ENCODE peak calls at places on chromosomes 12 and 14, in ten cellular contexts. One of them, this sample, is unnamed.

GRCh38 chr14:79896009-79896408 is 315.3 kb downstream of the DIO2 start:
- DNase-seq in tibial nerve: no peak
- DNase-seq in body of pancreas: no peak
- DNase-seq in esophagus squamous epithelium: no peak
- DNase-seq in suprapubic skin: no peak
- DNase-seq in heart left ventricle: no peak
- DNase-seq in prostate gland: no peak
- DNase-seq in sigmoid colon: no peak
- DNase-seq in testis: no peak
- DNase-seq in transverse colon: no peak
- DNase-seq in this sample: no peak

GRCh38 chr12:29980304-29980703 is 196.6 kb upstream of the TMTC1 start:
- DNase-seq in testis: no peak
- DNase-seq in tibial nerve: no peak
- DNase-seq in prostate gland: no peak
- DNase-seq in transverse colon: no peak
- DNase-seq in heart left ventricle: no peak
- DNase-seq in suprapubic skin: no peak
- DNase-seq in sigmoid colon: no peak
- DNase-seq in body of pancreas: no peak
- DNase-seq in esophagus squamous epithelium: no peak
- DNase-seq in this sample: no peak

GRCh38 chr12:49582840-49583239 is 14.9 kb upstream of the MCRS1 start:
- DNase-seq in transverse colon: no peak
- DNase-seq in heart left ventricle: peak; percentile 75
- DNase-seq in suprapubic skin: no peak
- DNase-seq in testis: peak; percentile 45
- DNase-seq in body of pancreas: no peak
- DNase-seq in sigmoid colon: no peak
- DNase-seq in prostate gland: no peak
- DNase-seq in esophagus squamous epithelium: no peak
- DNase-seq in tibial nerve: no peak
- DNase-seq in this sample: no peak

GRCh38 chr12:88876867-88877266 is 296.6 kb upstream of the KITLG start:
- DNase-seq in tibial nerve: no peak
- DNase-seq in sigmoid colon: no peak
- DNase-seq in body of pancreas: no peak
- DNase-seq in transverse colon: no peak
- DNase-seq in suprapubic skin: no peak
- DNase-seq in prostate gland: no peak
- DNase-seq in testis: no peak
- DNase-seq in esophagus squamous epithelium: no peak
- DNase-seq in heart left ventricle: no peak
- DNase-seq in this sample: no peak

GRCh38 chr14:101097109-101097793 is 193.7 kb upstream of the RTL1 start:
- DNase-seq in prostate gland: no peak
- DNase-seq in transverse colon: no peak
- DNase-seq in testis: peak; percentile 1
- DNase-seq in suprapubic skin: no peak
- DNase-seq in heart left ventricle: no peak
- DNase-seq in esophagus squamous epithelium: no peak
- DNase-seq in sigmoid colon: no peak
- DNase-seq in tibial nerve: no peak
- DNase-seq in body of pancreas: no peak
- DNase-seq in this sample: no peak

GRCh38 chr14:23021969-23022368 is 12.0 kb upstream of the C14orf93 start:
- DNase-seq in testis: no peak
- DNase-seq in prostate gland: no peak
- DNase-seq in transverse colon: no peak
- DNase-seq in tibial nerve: no peak
- DNase-seq in suprapubic skin: no peak
- DNase-seq in sigmoid colon: no peak
- DNase-seq in body of pancreas: no peak
- DNase-seq in esophagus squamous epithelium: no peak
- DNase-seq in heart left ventricle: no peak
- DNase-seq in this sample: no peak

GRCh38 chr12:113359133-113359938 is 949 bp downstream of the PLBD2 start:
- DNase-seq in transverse colon: peak; percentile 20
- DNase-seq in heart left ventricle: peak; percentile 70
- DNase-seq in esophagus squamous epithelium: no peak
- DNase-seq in suprapubic skin: peak; percentile 75
- DNase-seq in body of pancreas: peak; percentile 30
- DNase-seq in sigmoid colon: peak; percentile 80
- DNase-seq in prostate gland: peak; percentile 17
- DNase-seq in tibial nerve: peak; percentile 39
- DNase-seq in testis: peak; percentile 64
- DNase-seq in this sample: peak; percentile 81

GRCh38 chr12:89364058-89364457 is 11.8 kb upstream of the DUSP6 start:
- DNase-seq in esophagus squamous epithelium: no peak
- DNase-seq in suprapubic skin: no peak
- DNase-seq in body of pancreas: no peak
- DNase-seq in sigmoid colon: no peak
- DNase-seq in tibial nerve: no peak
- DNase-seq in testis: no peak
- DNase-seq in transverse colon: no peak
- DNase-seq in heart left ventricle: no peak
- DNase-seq in prostate gland: no peak
- DNase-seq in this sample: no peak

GRCh38 chr14:67446371-67447032 is 34.5 kb upstream of the PLEK2 start:
- DNase-seq in body of pancreas: no peak
- DNase-seq in heart left ventricle: peak; percentile 61
- DNase-seq in testis: no peak
- DNase-seq in prostate gland: peak; percentile 16
- DNase-seq in transverse colon: no peak
- DNase-seq in sigmoid colon: no peak
- DNase-seq in esophagus squamous epithelium: no peak
- DNase-seq in tibial nerve: no peak
- DNase-seq in suprapubic skin: no peak
- DNase-seq in this sample: no peak

GRCh38 chr14:71650187-71650586 is 282.0 kb upstream of the RGS6 start:
- DNase-seq in tibial nerve: no peak
- DNase-seq in sigmoid colon: no peak
- DNase-seq in heart left ventricle: no peak
- DNase-seq in body of pancreas: no peak
- DNase-seq in prostate gland: no peak
- DNase-seq in suprapubic skin: no peak
- DNase-seq in testis: no peak
- DNase-seq in transverse colon: no peak
- DNase-seq in esophagus squamous epithelium: no peak
- DNase-seq in this sample: no peak

GRCh38 chr12:10673660-10674384 is at the start of gene STYK1:
- DNase-seq in prostate gland: peak; percentile 74
- DNase-seq in esophagus squamous epithelium: no peak
- DNase-seq in transverse colon: peak; percentile 90
- DNase-seq in sigmoid colon: no peak
- DNase-seq in suprapubic skin: peak; percentile 70
- DNase-seq in heart left ventricle: peak; percentile 24
- DNase-seq in tibial nerve: peak; percentile 29
- DNase-seq in body of pancreas: peak; percentile 67
- DNase-seq in testis: peak; percentile 78
- DNase-seq in this sample: peak; percentile 55

GRCh38 chr12:1104088-1104800 is 113.2 kb downstream of the ERC1 start:
- DNase-seq in testis: no peak
- DNase-seq in heart left ventricle: no peak
- DNase-seq in esophagus squamous epithelium: no peak
- DNase-seq in suprapubic skin: no peak
- DNase-seq in sigmoid colon: no peak
- DNase-seq in body of pancreas: no peak
- DNase-seq in tibial nerve: no peak
- DNase-seq in transverse colon: no peak
- DNase-seq in prostate gland: no peak
- DNase-seq in this sample: no peak

GRCh38 chr12:95978774-95979173 is 17.4 kb downstream of the HAL start:
- DNase-seq in prostate gland: no peak
- DNase-seq in testis: no peak
- DNase-seq in suprapubic skin: no peak
- DNase-seq in esophagus squamous epithelium: no peak
- DNase-seq in body of pancreas: no peak
- DNase-seq in heart left ventricle: no peak
- DNase-seq in tibial nerve: no peak
- DNase-seq in transverse colon: no peak
- DNase-seq in sigmoid colon: no peak
- DNase-seq in this sample: no peak

GRCh38 chr12:129083121-129083520 is 229.8 kb downstream of the GLT1D1 start:
- DNase-seq in heart left ventricle: no peak
- DNase-seq in transverse colon: no peak
- DNase-seq in prostate gland: no peak
- DNase-seq in testis: no peak
- DNase-seq in tibial nerve: no peak
- DNase-seq in body of pancreas: no peak
- DNase-seq in suprapubic skin: no peak
- DNase-seq in esophagus squamous epithelium: no peak
- DNase-seq in sigmoid colon: no peak
- DNase-seq in this sample: no peak

GRCh38 chr12:84596276-84596675 is 316.3 kb downstream of the SLC6A15 start:
- DNase-seq in tibial nerve: no peak
- DNase-seq in esophagus squamous epithelium: no peak
- DNase-seq in prostate gland: no peak
- DNase-seq in heart left ventricle: no peak
- DNase-seq in transverse colon: no peak
- DNase-seq in sigmoid colon: no peak
- DNase-seq in testis: no peak
- DNase-seq in body of pancreas: no peak
- DNase-seq in suprapubic skin: no peak
- DNase-seq in this sample: no peak
- H3K27ac ChIP-seq in tibial nerve: no peak overlapping the region
- H3K27ac ChIP-seq in esophagus squamous epithelium: no peak overlapping the region
- H3K27ac ChIP-seq in prostate gland: no peak overlapping the region
- H3K27ac ChIP-seq in heart left ventricle: no peak overlapping the region
- H3K27ac ChIP-seq in transverse colon: no peak overlapping the region
- H3K27ac ChIP-seq in sigmoid colon: no peak overlapping the region
- H3K27ac ChIP-seq in testis: no peak overlapping the region
- H3K27ac ChIP-seq in body of pancreas: no peak overlapping the region
- H3K27ac ChIP-seq in suprapubic skin: no peak overlapping the region
- H3K27ac ChIP-seq in this sample: no peak overlapping the region

GRCh38 chr12:51047655-51048540 is at the start of gene LETMD1:
- DNase-seq in suprapubic skin: peak; percentile 95
- DNase-seq in transverse colon: peak; percentile 95
- DNase-seq in prostate gland: peak; percentile 96
- DNase-seq in esophagus squamous epithelium: peak; percentile 79
- DNase-seq in heart left ventricle: peak; percentile 97
- DNase-seq in tibial nerve: peak; percentile 94
- DNase-seq in sigmoid colon: peak; percentile 98
- DNase-seq in testis: peak; percentile 98
- DNase-seq in body of pancreas: peak; percentile 94
- DNase-seq in this sample: peak; percentile 98
- TF ChIP-seq POLR2A in suprapubic skin: peak; percentile 52
- TF ChIP-seq POLR2A in transverse colon: peak; percentile 93
- TF ChIP-seq POLR2A in prostate gland: peak; percentile 55
- TF ChIP-seq POLR2A in esophagus squamous epithelium: peak; percentile 75
- TF ChIP-seq POLR2A in heart left ventricle: no peak
- TF ChIP-seq POLR2A in tibial nerve: peak; percentile 71
- TF ChIP-seq POLR2A in sigmoid colon: peak; percentile 56
- TF ChIP-seq POLR2A in testis: no peak
- TF ChIP-seq POLR2A in body of pancreas: peak; percentile 89
- TF ChIP-seq POLR2A in this sample: peak; percentile 91

GRCh38 chr14:40164083-40164482 is 731.9 kb upstream of the FBXO33 start:
- DNase-seq in body of pancreas: no peak
- DNase-seq in tibial nerve: no peak
- DNase-seq in prostate gland: no peak
- DNase-seq in heart left ventricle: no peak
- DNase-seq in esophagus squamous epithelium: no peak
- DNase-seq in transverse colon: no peak
- DNase-seq in sigmoid colon: no peak
- DNase-seq in testis: no peak
- DNase-seq in suprapubic skin: no peak
- DNase-seq in this sample: no peak
- H3K4me1 ChIP-seq in body of pancreas: no peaks in the 10 kb centered on the region
- H3K4me1 ChIP-seq in tibial nerve: no peaks in the 10 kb centered on the region
- H3K4me1 ChIP-seq in prostate gland: no peaks in the 10 kb centered on the region
- H3K4me1 ChIP-seq in heart left ventricle: no peaks in the 10 kb centered on the region
- H3K4me1 ChIP-seq in esophagus squamous epithelium: no peaks in the 10 kb centered on the region
- H3K4me1 ChIP-seq in transverse colon: no peaks in the 10 kb centered on the region
- H3K4me1 ChIP-seq in sigmoid colon: no peaks in the 10 kb centered on the region
- H3K4me1 ChIP-seq in testis: no peaks in the 10 kb centered on the region
- H3K4me1 ChIP-seq in suprapubic skin: no peaks in the 10 kb centered on the region
- H3K4me1 ChIP-seq in this sample: no peaks in the 10 kb centered on the region

GRCh38 chr12:82968644-82969339 is 282.1 kb downstream of the TMTC2 start:
- DNase-seq in transverse colon: no peak
- DNase-seq in prostate gland: no peak
- DNase-seq in suprapubic skin: no peak
- DNase-seq in heart left ventricle: no peak
- DNase-seq in sigmoid colon: no peak
- DNase-seq in body of pancreas: no peak
- DNase-seq in testis: no peak
- DNase-seq in tibial nerve: no peak
- DNase-seq in esophagus squamous epithelium: no peak
- DNase-seq in this sample: no peak

GRCh38 chr12:82973601-82974000 is 286.9 kb downstream of the TMTC2 start:
- DNase-seq in sigmoid colon: no peak
- DNase-seq in testis: no peak
- DNase-seq in esophagus squamous epithelium: no peak
- DNase-seq in prostate gland: no peak
- DNase-seq in body of pancreas: no peak
- DNase-seq in heart left ventricle: no peak
- DNase-seq in tibial nerve: no peak
- DNase-seq in suprapubic skin: no peak
- DNase-seq in transverse colon: no peak
- DNase-seq in this sample: no peak

GRCh38 chr12:82970614-82971013 is 283.9 kb downstream of the TMTC2 start:
- DNase-seq in suprapubic skin: no peak
- DNase-seq in esophagus squamous epithelium: no peak
- DNase-seq in testis: no peak
- DNase-seq in prostate gland: no peak
- DNase-seq in sigmoid colon: no peak
- DNase-seq in body of pancreas: no peak
- DNase-seq in tibial nerve: no peak
- DNase-seq in transverse colon: no peak
- DNase-seq in heart left ventricle: no peak
- DNase-seq in this sample: no peak

DNA sequence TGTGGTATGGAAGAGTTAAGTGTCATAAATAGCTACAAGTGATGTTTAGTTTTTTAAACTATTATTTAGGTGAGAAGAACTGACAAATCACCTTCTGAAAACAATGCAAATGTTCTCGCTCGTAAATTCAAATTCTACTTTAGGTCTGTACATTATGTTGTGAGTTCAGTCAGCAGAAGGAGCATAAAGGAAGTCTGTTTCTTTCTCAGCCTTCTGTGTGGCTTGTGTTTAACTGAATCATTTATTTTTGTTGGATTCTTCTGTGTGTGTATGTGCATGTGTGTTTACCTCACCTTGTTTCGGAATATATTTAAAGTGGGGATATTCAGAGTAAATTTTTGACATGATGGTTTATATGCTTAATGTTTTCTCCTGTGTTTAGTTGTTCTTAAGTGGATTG is 285.9 kb downstream of the TMTC2 start:
- DNase-seq in prostate gland: no peak
- DNase-seq in esophagus squamous epithelium: no peak
- DNase-seq in tibial nerve: no peak
- DNase-seq in heart left ventricle: no peak
- DNase-seq in sigmoid colon: no peak
- DNase-seq in suprapubic skin: no peak
- DNase-seq in transverse colon: no peak
- DNase-seq in body of pancreas: no peak
- DNase-seq in testis: no peak
- DNase-seq in this sample: no peak
- H3K27ac ChIP-seq in prostate gland: no peak overlapping the region
- H3K27ac ChIP-seq in esophagus squamous epithelium: no peak overlapping the region
- H3K27ac ChIP-seq in tibial nerve: no peak overlapping the region
- H3K27ac ChIP-seq in heart left ventricle: no peak overlapping the region
- H3K27ac ChIP-seq in sigmoid colon: no peak overlapping the region
- H3K27ac ChIP-seq in suprapubic skin: no peak overlapping the region
- H3K27ac ChIP-seq in transverse colon: no peak overlapping the region
- H3K27ac ChIP-seq in body of pancreas: no peak overlapping the region
- H3K27ac ChIP-seq in testis: no peak overlapping the region
- H3K27ac ChIP-seq in this sample: no peak overlapping the region

This sample was measured in adrenal gland.